ENCODE peak calls at places on chromosomes 12 and 14, in eight cellular contexts. One of them, this sample, is unnamed.

GRCh38 chr12:6606331-6607131 is 648 bp downstream of the CHD4 start:
- DNase-seq in cardiac fibroblast: peak
- DNase-seq in SJSA1: peak
- DNase-seq in fibroblast of lung: peak
- DNase-seq in fibroblast of mammary gland: peak
- DNase-seq in heart right ventricle: peak
- DNase-seq in heart left ventricle: peak
- DNase-seq in AG04449: no peak
- DNase-seq in this sample: no peak

GRCh38 chr12:6039894-6040601 is 84.4 kb downstream of the VWF start:
- DNase-seq in cardiac fibroblast: peak
- DNase-seq in SJSA1: peak
- DNase-seq in fibroblast of lung: peak
- DNase-seq in fibroblast of mammary gland: peak
- DNase-seq in heart right ventricle: no peak
- DNase-seq in heart left ventricle: peak
- DNase-seq in AG04449: no peak
- DNase-seq in this sample: peak

GRCh38 chr14:104367811-104368750 is 211.5 kb upstream of the C14orf180 start:
- DNase-seq in cardiac fibroblast: no peak
- DNase-seq in SJSA1: no peak
- DNase-seq in fibroblast of lung: no peak
- DNase-seq in fibroblast of mammary gland: no peak
- DNase-seq in heart right ventricle: peak
- DNase-seq in heart left ventricle: peak
- DNase-seq in AG04449: no peak
- DNase-seq in this sample: no peak

GRCh38 chr12:16358896-16359295 is 11.5 kb downstream of the MGST1 start:
- DNase-seq in cardiac fibroblast: no peak
- DNase-seq in SJSA1: no peak
- DNase-seq in fibroblast of lung: peak
- DNase-seq in fibroblast of mammary gland: no peak
- DNase-seq in heart right ventricle: no peak
- DNase-seq in heart left ventricle: no peak
- DNase-seq in AG04449: no peak
- DNase-seq in this sample: no peak

GRCh38 chr14:50044040-50044651 is 72.2 kb downstream of the VCPKMT start:
- DNase-seq in cardiac fibroblast: peak
- DNase-seq in SJSA1: no peak
- DNase-seq in fibroblast of lung: no peak
- DNase-seq in fibroblast of mammary gland: no peak
- DNase-seq in heart right ventricle: no peak
- DNase-seq in heart left ventricle: no peak
- DNase-seq in AG04449: no peak
- DNase-seq in this sample: no peak

GRCh38 chr12:128323115-128323514 is 56.1 kb downstream of the TMEM132C start:
- DNase-seq in cardiac fibroblast: no peak
- DNase-seq in SJSA1: no peak
- DNase-seq in fibroblast of lung: no peak
- DNase-seq in fibroblast of mammary gland: no peak
- DNase-seq in heart right ventricle: no peak
- DNase-seq in heart left ventricle: no peak
- DNase-seq in AG04449: no peak
- DNase-seq in this sample: no peak

GRCh38 chr12:10001141-10001778 is 2.3 kb upstream of the CLEC1B start:
- DNase-seq in cardiac fibroblast: no peak
- DNase-seq in SJSA1: no peak
- DNase-seq in fibroblast of lung: no peak
- DNase-seq in fibroblast of mammary gland: no peak
- DNase-seq in heart right ventricle: no peak
- DNase-seq in heart left ventricle: no peak
- DNase-seq in AG04449: no peak
- DNase-seq in this sample: no peak

GRCh38 chr14:34113991-34114390 is 163.1 kb upstream of the EGLN3 start:
- DNase-seq in cardiac fibroblast: no peak
- DNase-seq in SJSA1: no peak
- DNase-seq in fibroblast of lung: no peak
- DNase-seq in fibroblast of mammary gland: no peak
- DNase-seq in heart right ventricle: no peak
- DNase-seq in heart left ventricle: no peak
- DNase-seq in AG04449: no peak
- DNase-seq in this sample: no peak

GRCh38 chr14:68612049-68612448 is 180.8 kb downstream of the ZFP36L1 start:
- DNase-seq in cardiac fibroblast: peak
- DNase-seq in SJSA1: no peak
- DNase-seq in fibroblast of lung: no peak
- DNase-seq in fibroblast of mammary gland: no peak
- DNase-seq in heart right ventricle: peak
- DNase-seq in heart left ventricle: peak
- DNase-seq in AG04449: no peak
- DNase-seq in this sample: no peak

GRCh38 chr12:66132408-66132807 is 1.9 kb upstream of the LLPH start:
- DNase-seq in cardiac fibroblast: peak
- DNase-seq in SJSA1: peak
- DNase-seq in fibroblast of lung: peak
- DNase-seq in fibroblast of mammary gland: peak
- DNase-seq in heart right ventricle: no peak
- DNase-seq in heart left ventricle: peak
- DNase-seq in AG04449: peak
- DNase-seq in this sample: peak

GRCh38 chr14:75069811-75070145 is 337 bp downstream of the ZC2HC1C start:
- DNase-seq in cardiac fibroblast: no peak
- DNase-seq in SJSA1: no peak
- DNase-seq in fibroblast of lung: no peak
- DNase-seq in fibroblast of mammary gland: no peak
- DNase-seq in heart right ventricle: no peak
- DNase-seq in heart left ventricle: no peak
- DNase-seq in AG04449: no peak
- DNase-seq in this sample: no peak
- H3K4me3 ChIP-seq in cardiac fibroblast: peak
- H3K4me3 ChIP-seq in SJSA1: peak
- H3K4me3 ChIP-seq in fibroblast of lung: peak
- H3K4me3 ChIP-seq in fibroblast of mammary gland: peak
- H3K4me3 ChIP-seq in heart right ventricle: peak
- H3K4me3 ChIP-seq in heart left ventricle: peak
- H3K4me3 ChIP-seq in AG04449: peak
- H3K4me3 ChIP-seq in this sample: peak

GRCh38 chr14:73759714-73760597 is 45.8 kb upstream of the PNMA1 start:
- DNase-seq in cardiac fibroblast: peak
- DNase-seq in SJSA1: peak
- DNase-seq in fibroblast of lung: peak
- DNase-seq in fibroblast of mammary gland: peak
- DNase-seq in heart right ventricle: peak
- DNase-seq in heart left ventricle: peak
- DNase-seq in AG04449: peak
- DNase-seq in this sample: peak

GRCh38 chr14:73757381-73757780 is 43.2 kb upstream of the PNMA1 start:
- DNase-seq in cardiac fibroblast: no peak
- DNase-seq in SJSA1: no peak
- DNase-seq in fibroblast of lung: no peak
- DNase-seq in fibroblast of mammary gland: no peak
- DNase-seq in heart right ventricle: no peak
- DNase-seq in heart left ventricle: no peak
- DNase-seq in AG04449: no peak
- DNase-seq in this sample: no peak

GRCh38 chr14:73759183-73759713 is 45.1 kb upstream of the PNMA1 start:
- DNase-seq in cardiac fibroblast: peak
- DNase-seq in SJSA1: no peak
- DNase-seq in fibroblast of lung: peak
- DNase-seq in fibroblast of mammary gland: peak
- DNase-seq in heart right ventricle: peak
- DNase-seq in heart left ventricle: peak
- DNase-seq in AG04449: no peak
- DNase-seq in this sample: no peak

GRCh38 chr14:73757876-73758391 is 43.8 kb upstream of the PNMA1 start:
- DNase-seq in cardiac fibroblast: no peak
- DNase-seq in SJSA1: no peak
- DNase-seq in fibroblast of lung: no peak
- DNase-seq in fibroblast of mammary gland: no peak
- DNase-seq in heart right ventricle: no peak
- DNase-seq in heart left ventricle: no peak
- DNase-seq in AG04449: no peak
- DNase-seq in this sample: no peak

DNA sequence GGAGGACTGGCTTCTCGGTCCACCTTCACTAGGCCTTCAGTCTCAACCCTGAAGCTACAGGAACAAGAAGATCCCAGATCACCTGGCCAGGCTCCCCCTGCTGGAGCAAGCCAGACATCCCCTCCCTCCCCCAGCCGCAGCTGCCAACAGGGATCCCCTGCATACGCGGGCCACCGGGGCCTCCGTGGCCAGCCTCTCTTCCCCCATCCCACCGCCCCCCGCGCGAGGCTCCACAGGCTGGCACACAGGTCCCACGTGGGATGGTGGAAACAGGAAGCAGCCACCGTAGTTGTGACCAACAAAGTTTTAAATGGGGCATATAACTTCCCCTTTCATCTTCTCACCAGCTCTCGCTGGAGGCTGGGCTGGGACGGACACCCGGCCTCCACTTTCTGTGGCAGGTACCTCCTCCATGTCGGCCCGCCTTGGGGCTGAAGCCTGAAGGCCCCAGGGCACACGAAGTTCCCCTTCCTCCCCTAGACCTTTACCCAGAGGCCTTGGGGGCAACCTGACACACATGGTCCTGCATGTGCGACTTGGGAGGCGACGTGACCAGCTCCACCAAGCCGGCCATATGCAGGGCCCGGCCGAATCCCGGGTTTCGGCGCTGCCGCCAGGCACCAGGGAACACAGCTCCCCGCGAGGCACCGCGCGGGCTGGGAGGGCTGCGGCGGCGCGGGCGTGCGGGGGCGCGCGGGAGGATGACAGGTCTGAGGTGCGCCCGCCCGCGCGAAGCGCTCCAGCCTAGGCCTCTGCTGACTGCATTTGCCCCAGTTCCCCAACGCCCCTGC is 44.4 kb upstream of the PNMA1 start:
- DNase-seq in cardiac fibroblast: peak
- DNase-seq in SJSA1: peak
- DNase-seq in fibroblast of lung: peak
- DNase-seq in fibroblast of mammary gland: peak
- DNase-seq in heart right ventricle: peak
- DNase-seq in heart left ventricle: peak
- DNase-seq in AG04449: no peak
- DNase-seq in this sample: peak
- H3K4me3 ChIP-seq in cardiac fibroblast: peak
- H3K4me3 ChIP-seq in SJSA1: peak
- H3K4me3 ChIP-seq in fibroblast of lung: peak
- H3K4me3 ChIP-seq in fibroblast of mammary gland: peak
- H3K4me3 ChIP-seq in heart right ventricle: peak
- H3K4me3 ChIP-seq in heart left ventricle: peak
- H3K4me3 ChIP-seq in AG04449: peak
- H3K4me3 ChIP-seq in this sample: peak

GRCh38 chr14:89640141-89640540 is 223.1 kb upstream of the FOXN3 start:
- DNase-seq in cardiac fibroblast: no peak
- DNase-seq in SJSA1: no peak
- DNase-seq in fibroblast of lung: peak
- DNase-seq in fibroblast of mammary gland: no peak
- DNase-seq in heart right ventricle: no peak
- DNase-seq in heart left ventricle: no peak
- DNase-seq in AG04449: no peak
- DNase-seq in this sample: no peak
- H3K4me3 ChIP-seq in cardiac fibroblast: no peak
- H3K4me3 ChIP-seq in SJSA1: no peak
- H3K4me3 ChIP-seq in fibroblast of lung: no peak
- H3K4me3 ChIP-seq in fibroblast of mammary gland: no peak
- H3K4me3 ChIP-seq in heart right ventricle: no peak
- H3K4me3 ChIP-seq in heart left ventricle: no peak
- H3K4me3 ChIP-seq in AG04449: no peak
- H3K4me3 ChIP-seq in this sample: no peak

DNA sequence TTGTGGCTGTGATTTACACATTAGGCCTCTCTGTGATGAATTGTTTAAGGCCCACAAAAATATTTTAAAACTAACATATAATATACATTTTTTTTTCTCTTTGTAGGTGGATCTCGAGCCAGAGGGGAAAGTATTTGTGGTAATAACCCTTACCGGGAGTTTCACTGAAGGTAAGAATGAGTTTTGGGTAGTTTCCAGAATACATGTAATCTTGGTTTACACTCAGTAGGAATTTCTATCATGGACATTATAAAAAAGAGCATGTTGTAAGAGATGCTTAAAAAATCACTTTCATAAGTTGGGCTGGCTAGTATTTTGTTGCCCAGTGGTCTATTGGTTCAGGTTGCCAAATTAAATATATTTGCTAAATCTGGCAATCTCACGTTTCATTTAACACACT is 69.7 kb downstream of the PRKCH start:
- DNase-seq in cardiac fibroblast: no peak
- DNase-seq in SJSA1: no peak
- DNase-seq in fibroblast of lung: no peak
- DNase-seq in fibroblast of mammary gland: no peak
- DNase-seq in heart right ventricle: no peak
- DNase-seq in heart left ventricle: no peak
- DNase-seq in AG04449: no peak
- DNase-seq in this sample: no peak
- H3K4me3 ChIP-seq in cardiac fibroblast: no peak
- H3K4me3 ChIP-seq in SJSA1: no peak
- H3K4me3 ChIP-seq in fibroblast of lung: no peak
- H3K4me3 ChIP-seq in fibroblast of mammary gland: no peak
- H3K4me3 ChIP-seq in heart right ventricle: no peak
- H3K4me3 ChIP-seq in heart left ventricle: no peak
- H3K4me3 ChIP-seq in AG04449: no peak
- H3K4me3 ChIP-seq in this sample: no peak

GRCh38 chr14:66495214-66496098 is 9.3 kb downstream of the CCDC196 start:
- DNase-seq in cardiac fibroblast: peak
- DNase-seq in SJSA1: no peak
- DNase-seq in fibroblast of lung: peak
- DNase-seq in fibroblast of mammary gland: peak
- DNase-seq in heart right ventricle: no peak
- DNase-seq in heart left ventricle: peak
- DNase-seq in AG04449: no peak
- DNase-seq in this sample: peak

GRCh38 chr14:66496911-66497310 is 10.7 kb downstream of the CCDC196 start:
- DNase-seq in cardiac fibroblast: no peak
- DNase-seq in SJSA1: no peak
- DNase-seq in fibroblast of lung: no peak
- DNase-seq in fibroblast of mammary gland: no peak
- DNase-seq in heart right ventricle: no peak
- DNase-seq in heart left ventricle: no peak
- DNase-seq in AG04449: no peak
- DNase-seq in this sample: no peak

GRCh38 chr14:66501592-66501991 is 6.4 kb upstream of the GPHN start:
- DNase-seq in cardiac fibroblast: no peak
- DNase-seq in SJSA1: no peak
- DNase-seq in fibroblast of lung: no peak
- DNase-seq in fibroblast of mammary gland: no peak
- DNase-seq in heart right ventricle: no peak
- DNase-seq in heart left ventricle: no peak
- DNase-seq in AG04449: no peak
- DNase-seq in this sample: no peak

GRCh38 chr14:66493750-66494149 is 7.6 kb downstream of the CCDC196 start:
- DNase-seq in cardiac fibroblast: no peak
- DNase-seq in SJSA1: no peak
- DNase-seq in fibroblast of lung: no peak
- DNase-seq in fibroblast of mammary gland: no peak
- DNase-seq in heart right ventricle: no peak
- DNase-seq in heart left ventricle: no peak
- DNase-seq in AG04449: no peak
- DNase-seq in this sample: no peak

GRCh38 chr14:66496188-66496807 is 10.1 kb downstream of the CCDC196 start:
- DNase-seq in cardiac fibroblast: no peak
- DNase-seq in SJSA1: no peak
- DNase-seq in fibroblast of lung: peak
- DNase-seq in fibroblast of mammary gland: peak
- DNase-seq in heart right ventricle: no peak
- DNase-seq in heart left ventricle: no peak
- DNase-seq in AG04449: no peak
- DNase-seq in this sample: no peak
- H3K4me3 ChIP-seq in cardiac fibroblast: no peak
- H3K4me3 ChIP-seq in SJSA1: no peak
- H3K4me3 ChIP-seq in fibroblast of lung: no peak
- H3K4me3 ChIP-seq in fibroblast of mammary gland: no peak
- H3K4me3 ChIP-seq in heart right ventricle: peak
- H3K4me3 ChIP-seq in heart left ventricle: no peak
- H3K4me3 ChIP-seq in AG04449: no peak
- H3K4me3 ChIP-seq in this sample: no peak

This sample was measured in brain microvascular endothelial cell.